ENCODE peak calls at places on chromosome 5, in four cellular contexts. K is mesendoderm, F is IMR-90, S is H9. Z is an unnamed sample.

GRCh38 chr5:150126199-150126920 is 29.3 kb downstream of the PDGFRB start:
- DNase-seq in S (no peak), F (no peak), K (no peak), Z (no peak)

GRCh38 chr5:40478766-40479165 is 200.9 kb upstream of the PTGER4 start:
- DNase-seq in K (no peak), S (no peak), F (no peak), Z (no peak)

GRCh38 chr5:36052542-36052941 is 14.1 kb downstream of the UGT3A2 start:
- DNase-seq in S (no peak), K (no peak), F (no peak), Z (no peak)

GRCh38 chr5:111930407-111930806 is 173.4 kb upstream of the NREP start:
- DNase-seq in F (peak; percentile 30), S (no peak), K (peak; percentile 25), Z (no peak)

GRCh38 chr5:53031695-53032096 is 42.5 kb downstream of the ITGA2 start:
- DNase-seq in F (peak; percentile 98), S (no peak), K (peak; percentile 40), Z (no peak)

GRCh38 chr5:42950466-42951168 is 89.5 kb downstream of the ANXA2R start:
- DNase-seq in S (peak; percentile 74), K (peak; percentile 79), F (peak; percentile 100), Z (no peak)

GRCh38 chr5:59034498-59035186 is 451.8 kb downstream of the RAB3C start:
- DNase-seq in S (no peak), F (peak; percentile 77), K (peak; percentile 56), Z (no peak)

GRCh38 chr5:159156839-159157238 is 52.5 kb downstream of the RNF145 start:
- DNase-seq in K (peak; percentile 76), S (no peak), F (peak; percentile 83), Z (no peak)

GRCh38 chr5:58898538-58898937 is 315.7 kb downstream of the RAB3C start:
- DNase-seq in K (peak; percentile 76), S (no peak), F (no peak), Z (no peak)

GRCh38 chr5:132653716-132654115 is 4.3 kb upstream of the IL13 start:
- DNase-seq in F (no peak), S (no peak), K (no peak), Z (peak; percentile 45)

GRCh38 chr5:1112596-1113331 is 901 bp upstream of the SLC12A7 start:
- DNase-seq in F (no peak), K (no peak), S (no peak), Z (no peak)

GRCh38 chr5:119484884-119485283 is 32.6 kb downstream of the HSD17B4 start:
- DNase-seq in K (no peak), S (no peak), F (no peak), Z (no peak)

GRCh38 chr5:141856030-141856790 is 22.0 kb downstream of the PCDH1 start:
- DNase-seq in F (no peak), S (no peak), K (no peak), Z (no peak)

GRCh38 chr5:87195104-87195581 is 72.5 kb upstream of the RASA1 start:
- DNase-seq in S (no peak), F (peak; percentile 85), K (no peak), Z (no peak)

GRCh38 chr5:141717043-141717442 is 35.0 kb upstream of the ARAP3 start:
- DNase-seq in K (no peak), F (no peak), S (no peak), Z (no peak)

GRCh38 chr5:57598097-57598496 is 115.5 kb upstream of the ACTBL2 start:
- DNase-seq in S (no peak), K (no peak), F (no peak), Z (no peak)

GRCh38 chr5:14268236-14268701 is 125.1 kb downstream of the TRIO start:
- DNase-seq in K (peak; percentile 98), S (no peak), F (peak; percentile 81), Z (no peak)

GRCh38 chr5:134975078-134975715 is 7.5 kb downstream of the CATSPER3 start:
- DNase-seq in S (no peak), F (peak; percentile 47), K (no peak), Z (no peak)

GRCh38 chr5:72187388-72188070 is 80.3 kb downstream of the MAP1B start:
- DNase-seq in S (no peak), F (no peak), K (no peak), Z (no peak)

GRCh38 chr5:147575598-147575997 is 65.7 kb upstream of the DPYSL3 start:
- DNase-seq in S (no peak), F (no peak), K (no peak), Z (no peak)

GRCh38 chr5:147576646-147577535 is 67.0 kb upstream of the DPYSL3 start:
- DNase-seq in S (peak; percentile 60), F (peak; percentile 29), K (peak; percentile 47), Z (no peak)

GRCh38 chr5:147568710-147569109 is 58.8 kb upstream of the DPYSL3 start:
- DNase-seq in S (peak; percentile 52), F (no peak), K (peak; percentile 11), Z (no peak)

GRCh38 chr5:147567917-147568598 is 58.2 kb upstream of the DPYSL3 start:
- DNase-seq in S (peak; percentile 93), K (peak; percentile 85), F (peak; percentile 80), Z (peak; percentile 86)

DNA sequence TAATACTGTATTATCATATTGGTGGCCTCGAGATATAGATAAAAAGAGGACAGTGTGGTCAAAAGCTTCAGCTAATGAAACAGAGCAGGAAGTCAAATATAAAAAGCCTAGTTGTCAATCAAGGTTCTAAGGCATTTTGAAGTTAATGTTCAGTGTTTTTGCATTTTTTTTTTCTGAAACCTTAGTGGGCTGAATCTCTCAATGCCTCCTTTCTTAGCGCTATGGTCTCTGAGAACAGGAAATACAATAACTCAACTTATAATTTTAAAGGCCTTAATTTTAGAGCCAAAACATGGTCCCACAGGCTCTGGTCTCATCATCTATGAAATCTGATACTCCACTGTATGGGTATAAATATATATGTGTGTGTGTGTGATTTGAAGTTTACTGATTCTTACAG is 63.3 kb upstream of the DPYSL3 start:
- DNase-seq in K (no peak), F (no peak), S (no peak), Z (no peak)
- H4K5ac ChIP-seq in K (no peak overlapping the region), F (no peak overlapping the region), S (no peak overlapping the region), Z (peak overlapping the region; percentile 36)

DNA sequence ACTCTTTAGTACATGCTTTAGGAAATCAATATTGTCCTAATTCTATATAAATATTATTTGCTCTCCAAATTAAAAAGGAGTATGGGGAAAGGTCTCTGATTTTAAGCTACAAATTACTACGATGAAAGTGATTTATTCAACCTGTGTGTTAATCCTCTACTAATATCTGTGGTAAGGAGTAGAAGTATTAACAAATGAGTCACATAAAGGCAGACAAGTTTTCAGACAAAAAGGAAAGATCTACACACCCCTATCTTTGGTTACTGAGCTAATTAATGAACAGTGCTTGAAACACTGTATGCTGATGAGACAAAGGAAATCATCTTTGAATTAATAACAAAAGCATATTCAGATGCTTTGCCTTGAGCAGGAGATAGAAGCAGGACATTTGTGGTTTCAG is 15.9 kb downstream of the LOX start:
- DNase-seq in F (no peak), S (no peak), K (no peak), Z (no peak)
- H4K5ac ChIP-seq in F (no peak overlapping the region), S (no peak overlapping the region), K (no peak overlapping the region), Z (no peak overlapping the region)

GRCh38 chr5:176704817-176705216 is 57.5 kb downstream of the TSPAN17 start:
- DNase-seq in K (no peak), F (no peak), S (no peak), Z (no peak)
- H4K5ac ChIP-seq in K (no peak overlapping the region), F (no peak overlapping the region), S (no peak overlapping the region), Z (no peak overlapping the region)

GRCh38 chr5:109160468-109160867 is 249.3 kb downstream of the PJA2 start:
- DNase-seq in F (no peak), S (no peak), K (no peak), Z (no peak)

GRCh38 chr5:109152565-109152964 is 257.2 kb downstream of the PJA2 start:
- DNase-seq in K (no peak), S (no peak), F (no peak), Z (no peak)

GRCh38 chr5:109156885-109157284 is 252.9 kb downstream of the PJA2 start:
- DNase-seq in F (no peak), K (no peak), S (no peak), Z (no peak)

GRCh38 chr5:109155625-109156024 is 254.1 kb downstream of the PJA2 start:
- DNase-seq in S (no peak), K (no peak), F (no peak), Z (no peak)
- H4K5ac ChIP-seq in S (no peak overlapping the region), K (no peak overlapping the region), F (no peak overlapping the region), Z (no peak overlapping the region)

GRCh38 chr5:151659001-151659754 is 27.5 kb downstream of the SPARC start:
- DNase-seq in S (peak; percentile 91), F (peak; percentile 80), K (peak; percentile 91), Z (peak; percentile 77)
- H4K5ac ChIP-seq in S (no peak overlapping the region), F (peak overlapping the region; percentile 36), K (no peak overlapping the region), Z (no peak overlapping the region)